ENCODE peak calls at places on chromosomes 13 and 19, in five cellular contexts. S is memory B cell; D is activated CD4-positive, CD25-positive, alpha-beta regulatory T cell treated with anti-CD3 and anti-CD28 coated beads, Interleukin-2, amount 50 U/mL, for 72 hours; P is fibroblast of gingiva; N is tibial artery. X is an unnamed sample.

GRCh38 chr13:43388282-43389034 is 365.1 kb downstream of the DNAJC15 start:
- DNase-seq in S (no peak), D (no peak), P (no peak), N (no peak), X (no peak)

GRCh38 chr13:111429064-111429558 is 108.7 kb downstream of the TEX29 start:
- DNase-seq in S (no peak), D (no peak), P (no peak), N (no peak), X (no peak)

GRCh38 chr13:39405107-39405506 is 197.9 kb downstream of the LHFPL6 start:
- DNase-seq in S (no peak), D (no peak), P (no peak), N (no peak), X (no peak)

GRCh38 chr13:20291037-20291436 is 58.9 kb upstream of the GJB6 start:
- DNase-seq in S (no peak), D (no peak), P (no peak), N (no peak), X (no peak)

GRCh38 chr19:34577531-34578101 is 96.1 kb downstream of the WTIP start:
- DNase-seq in S (no peak), D (no peak), P (no peak), N (no peak), X (no peak)

GRCh38 chr13:61988810-61989209 is 573.2 kb upstream of the PCDH20 start:
- DNase-seq in S (no peak), D (no peak), P (no peak), N (no peak), X (no peak)

GRCh38 chr13:36736119-36736726 is 62.4 kb downstream of the SERTM1 start:
- DNase-seq in S (peak), D (no peak), P (peak), N (no peak), X (no peak)

GRCh38 chr19:33295621-33296472 is 6.5 kb downstream of the CEBPA start:
- DNase-seq in S (no peak), D (no peak), P (no peak), N (no peak), X (no peak)

GRCh38 chr19:38649305-38650179 is 2.1 kb downstream of the ACTN4 start:
- DNase-seq in S (no peak), D (no peak), P (no peak), N (no peak), X (no peak)

GRCh38 chr19:35306473-35307246 is 14.7 kb downstream of the MAG start:
- DNase-seq in S (no peak), D (no peak), P (no peak), N (no peak), X (no peak)

GRCh38 chr19:55392820-55393219 is 7.1 kb downstream of the RPL28 start:
- DNase-seq in S (no peak), D (no peak), P (no peak), N (no peak), X (no peak)

GRCh38 chr19:2276429-2276989 is 5.5 kb downstream of the PEAK3 start:
- DNase-seq in S (no peak), D (no peak), P (no peak), N (no peak), X (no peak)

GRCh38 chr13:103539265-103539664 is 473.0 kb upstream of the SLC10A2 start:
- DNase-seq in S (no peak), D (no peak), P (no peak), N (no peak), X (no peak)

GRCh38 chr13:25429466-25429865 is 57.7 kb downstream of the ATP8A2 start:
- DNase-seq in S (no peak), D (no peak), P (no peak), N (no peak), X (no peak)

GRCh38 chr19:1411255-1412191 is 4.1 kb downstream of the DAZAP1 start:
- DNase-seq in S (no peak), D (no peak), P (peak), N (peak), X (peak)

GRCh38 chr19:47778089-47778953 is at the start of gene SELENOW:
- DNase-seq in S (peak), D (peak), P (peak), N (peak), X (no peak)

X was measured in thoracic aorta.